ENCODE peak calls at places on chromosomes 16 and 17, in five cellular contexts. P, W, J, O and Z are unnamed samples.

GRCh38 chr16:70644763-70645597 is 1.4 kb upstream of the IL34 start:
- DNase-seq in P (no peak), W (no peak), J (no peak), O (no peak), Z (no peak)

GRCh38 chr17:82632461-82632860 is 15.8 kb downstream of the WDR45B start:
- DNase-seq in P (no peak), W (no peak), J (no peak), O (no peak), Z (no peak)

GRCh38 chr16:82819286-82819685 is 192.5 kb downstream of the CDH13 start:
- DNase-seq in P (no peak), W (no peak), J (no peak), O (no peak), Z (no peak)

GRCh38 chr17:4161179-4161559 is 18.2 kb downstream of the CYB5D2 start:
- DNase-seq in P (no peak), W (no peak), J (no peak), O (no peak), Z (peak; percentile 61)

GRCh38 chr17:350706-351435 is 1.7 kb downstream of the RPH3AL start:
- DNase-seq in P (no peak), W (no peak), J (peak; percentile 98), O (no peak), Z (no peak)

GRCh38 chr17:2122641-2123302 is 67.9 kb downstream of the HIC1 start:
- DNase-seq in P (no peak), W (no peak), J (peak; percentile 60), O (no peak), Z (no peak)

GRCh38 chr17:19341641-19342610 is 20.6 kb downstream of the B9D1 start:
- DNase-seq in P (no peak), W (no peak), J (no peak), O (no peak), Z (no peak)

GRCh38 chr17:20191066-20191465 is 181.9 kb downstream of the SPECC1 start:
- DNase-seq in P (no peak), W (no peak), J (no peak), O (no peak), Z (no peak)

GRCh38 chr17:77783991-77784820 is 174.3 kb upstream of the TNRC6C start:
- DNase-seq in P (no peak), W (no peak), J (no peak), O (peak; percentile 13), Z (no peak)

GRCh38 chr17:58960068-58960467 is 146.6 kb downstream of the TRIM37 start:
- DNase-seq in P (no peak), W (no peak), J (peak; percentile 10), O (no peak), Z (peak; percentile 62)

GRCh38 chr16:87921236-87921773 is 15.0 kb downstream of the CA5A start:
- DNase-seq in P (no peak), W (no peak), J (no peak), O (no peak), Z (no peak)

GRCh38 chr17:69997332-69997731 is 77.7 kb upstream of the KCNJ16 start:
- DNase-seq in P (no peak), W (no peak), J (no peak), O (no peak), Z (no peak)

GRCh38 chr16:64159986-64160385 is 961.9 kb downstream of the CDH11 start:
- DNase-seq in P (no peak), W (no peak), J (no peak), O (no peak), Z (no peak)

GRCh38 chr17:43814714-43815113 is 18.2 kb downstream of the MPP3 start:
- DNase-seq in P (no peak), W (no peak), J (no peak), O (no peak), Z (no peak)

GRCh38 chr16:46730126-46730525 is 18.0 kb downstream of the MYLK3 start:
- DNase-seq in P (no peak), W (no peak), J (no peak), O (no peak), Z (no peak)

GRCh38 chr17:42695500-42695899 is 13.2 kb downstream of the CNTNAP1 start:
- DNase-seq in P (no peak), W (no peak), J (no peak), O (no peak), Z (no peak)

GRCh38 chr17:51743477-51743876 is 415.0 kb downstream of the CA10 start:
- DNase-seq in P (no peak), W (no peak), J (no peak), O (no peak), Z (no peak)

GRCh38 chr17:16407911-16408588 is 7.3 kb upstream of the TRPV2 start:
- DNase-seq in P (peak; percentile 18), W (no peak), J (peak; percentile 66), O (no peak), Z (peak; percentile 72)

GRCh38 chr16:89779917-89780316 is 36.5 kb downstream of the FANCA start:
- DNase-seq in P (no peak), W (no peak), J (no peak), O (no peak), Z (no peak)

GRCh38 chr16:48531011-48531962 is 78.7 kb downstream of the N4BP1 start:
- DNase-seq in P (peak; percentile 36), W (no peak), J (peak; percentile 42), O (no peak), Z (no peak)

GRCh38 chr16:31528726-31529397 is 1.2 kb downstream of the AHSP start:
- DNase-seq in P (no peak), W (no peak), J (no peak), O (no peak), Z (no peak)

GRCh38 chr16:12539185-12539929 is 264.3 kb downstream of the CPPED1 start:
- DNase-seq in P (no peak), W (no peak), J (no peak), O (no peak), Z (no peak)

GRCh38 chr16:57606847-57607501 is 21.5 kb upstream of the ADGRG1 start:
- DNase-seq in P (no peak), W (no peak), J (no peak), O (no peak), Z (no peak)

GRCh38 chr17:35082073-35082657 is 18.7 kb upstream of the RFFL start:
- DNase-seq in P (no peak), W (no peak), J (peak; percentile 38), O (no peak), Z (no peak)

GRCh38 chr17:38727661-38728220 is 2.4 kb upstream of the CISD3 start:
- DNase-seq in P (no peak), W (no peak), J (no peak), O (peak; percentile 51), Z (no peak)

GRCh38 chr16:2468725-2469398 is 2.2 kb upstream of the NTN3 start:
- DNase-seq in P (peak; percentile 49), W (no peak), J (peak; percentile 48), O (no peak), Z (no peak)

GRCh38 chr17:50281739-50282401 is 7.6 kb downstream of the TMEM92 start:
- DNase-seq in P (no peak), W (no peak), J (no peak), O (no peak), Z (no peak)